ENCODE peak calls at places on chromosomes 12 and 14, in six cellular contexts. C is stimulated activated CD4-positive, alpha-beta T cell treated with anti-CD3 and anti-CD28 coated beads, Interleukin-12 subunit alpha, Interleukin-12 subunit beta, amount 100 ng/mL, for 4 hours; D is lower leg skin; Q is natural killer cell; A is effector CD8-positive, alpha-beta T cell; W is AG20443. V is an unnamed sample.

GRCh38 chr12:11882301-11883019 is 188.3 kb upstream of the BCL2L14 start:
- DNase-seq in C (no peak), D (no peak), Q (no peak), A (no peak), W (no peak), V (no peak)

GRCh38 chr14:98219638-98220037 is 1052.4 kb downstream of the BCL11B start:
- DNase-seq in C (no peak), D (no peak), Q (no peak), A (no peak), W (no peak), V (no peak)

GRCh38 chr12:78229491-78230209 is 399.0 kb downstream of the NAV3 start:
- DNase-seq in C (peak), D (no peak), Q (no peak), A (no peak), W (peak), V (peak)

GRCh38 chr14:33629721-33630287 is 321.1 kb downstream of the EGLN3 start:
- DNase-seq in C (no peak), D (no peak), Q (no peak), A (no peak), W (no peak), V (no peak)

GRCh38 chr12:1369460-1369859 is 224.9 kb downstream of the FBXL14 start:
- DNase-seq in C (no peak), D (no peak), Q (no peak), A (no peak), W (no peak), V (peak)

GRCh38 chr12:50609292-50609874 is 104.6 kb downstream of the DIP2B start:
- DNase-seq in C (no peak), D (no peak), Q (no peak), A (no peak), W (no peak), V (no peak)

GRCh38 chr14:74326369-74327152 is 21.7 kb upstream of the VRTN start:
- DNase-seq in C (no peak), D (no peak), Q (no peak), A (no peak), W (no peak), V (no peak)

GRCh38 chr14:50677527-50678063 is 9.5 kb upstream of the SAV1 start:
- DNase-seq in C (no peak), D (no peak), Q (no peak), A (no peak), W (peak), V (peak)

GRCh38 chr12:81585787-81586186 is 173.4 kb downstream of the PPFIA2 start:
- DNase-seq in C (no peak), D (no peak), Q (no peak), A (no peak), W (no peak), V (no peak)

GRCh38 chr12:7162691-7163114 is 26.8 kb upstream of the PEX5 start:
- DNase-seq in C (peak), D (no peak), Q (no peak), A (no peak), W (peak), V (peak)

GRCh38 chr14:22319526-22320352 is 269.3 kb downstream of the DAD1 start:
- DNase-seq in C (no peak), D (no peak), Q (no peak), A (no peak), W (peak), V (peak)

GRCh38 chr14:64612021-64612380 is 62.2 kb downstream of the PPP1R36 start:
- DNase-seq in C (no peak), D (no peak), Q (no peak), A (no peak), W (peak), V (peak)

GRCh38 chr14:101230161-101230850 is 326.8 kb upstream of the RTL1 start:
- DNase-seq in C (no peak), D (peak), Q (peak), A (no peak), W (no peak), V (no peak)

GRCh38 chr12:127943481-127944210 is 323.3 kb upstream of the TMEM132C start:
- DNase-seq in C (no peak), D (no peak), Q (no peak), A (no peak), W (no peak), V (peak)

GRCh38 chr14:74414793-74415437 is 11.1 kb downstream of the SYNDIG1L start:
- DNase-seq in C (no peak), D (no peak), Q (no peak), A (no peak), W (no peak), V (no peak)

GRCh38 chr12:93003540-93004239 is 74.6 kb upstream of the EEA1 start:
- DNase-seq in C (no peak), D (no peak), Q (no peak), A (no peak), W (no peak), V (peak)

GRCh38 chr14:81981311-81981675 is 447.6 kb upstream of the SEL1L start:
- DNase-seq in C (no peak), D (no peak), Q (no peak), A (no peak), W (no peak), V (no peak)

GRCh38 chr12:47882796-47883546 is 21.8 kb downstream of the VDR start:
- DNase-seq in C (no peak), D (no peak), Q (no peak), A (no peak), W (no peak), V (no peak)

GRCh38 chr12:6167327-6168280 is 32.6 kb upstream of the CD9 start:
- DNase-seq in C (peak), D (no peak), Q (peak), A (no peak), W (peak), V (peak)

GRCh38 chr14:32571551-32571950 is 242.5 kb downstream of the AKAP6 start:
- DNase-seq in C (no peak), D (no peak), Q (no peak), A (no peak), W (no peak), V (no peak)

GRCh38 chr12:75977590-75977951 is 54.0 kb downstream of the PHLDA1 start:
- DNase-seq in C (no peak), D (no peak), Q (no peak), A (no peak), W (no peak), V (no peak)

GRCh38 chr12:114480309-114481199 is 74.6 kb upstream of the TBX5 start:
- DNase-seq in C (no peak), D (no peak), Q (no peak), A (no peak), W (peak), V (peak)

GRCh38 chr12:109154485-109155438 is 38.4 kb downstream of the ACACB start:
- DNase-seq in C (peak), D (peak), Q (peak), A (peak), W (peak), V (peak)

GRCh38 chr12:116236148-116236731 is 41.3 kb downstream of the MED13L start:
- DNase-seq in C (peak), D (no peak), Q (peak), A (peak), W (peak), V (peak)

GRCh38 chr12:132180648-132181546 is 36.6 kb downstream of the NOC4L start:
- DNase-seq in C (no peak), D (no peak), Q (no peak), A (no peak), W (no peak), V (no peak)

GRCh38 chr14:26941521-26941920 is 343.7 kb upstream of the NOVA1 start:
- DNase-seq in C (no peak), D (no peak), Q (no peak), A (no peak), W (no peak), V (no peak)

GRCh38 chr12:58513866-58514265 is 406.4 kb downstream of the LRIG3 start:
- DNase-seq in C (no peak), D (no peak), Q (no peak), A (no peak), W (no peak), V (no peak)

GRCh38 chr12:93896427-93896826 is 219.3 kb downstream of the CRADD start:
- DNase-seq in C (no peak), D (no peak), Q (no peak), A (no peak), W (peak), V (peak)

GRCh38 chr14:73242274-73242960 is 5.1 kb downstream of the PAPLN start:
- DNase-seq in C (no peak), D (no peak), Q (no peak), A (no peak), W (no peak), V (peak)

GRCh38 chr12:107374136-107374535 is 280.8 kb upstream of the CRY1 start:
- DNase-seq in C (no peak), D (no peak), Q (no peak), A (no peak), W (no peak), V (no peak)

GRCh38 chr14:24368562-24369252 is 723 bp downstream of the NFATC4 start:
- DNase-seq in C (no peak), D (peak), Q (peak), A (peak), W (peak), V (peak)

GRCh38 chr14:67942311-67942710 is 122.7 kb downstream of the RAD51B start:
- DNase-seq in C (no peak), D (no peak), Q (no peak), A (no peak), W (no peak), V (no peak)

GRCh38 chr14:74956280-74957072 is 1.1 kb upstream of the PGF start:
- DNase-seq in C (no peak), D (no peak), Q (no peak), A (no peak), W (no peak), V (no peak)

GRCh38 chr12:89621511-89621910 is 87.1 kb downstream of the ATP2B1 start:
- DNase-seq in C (no peak), D (no peak), Q (no peak), A (no peak), W (no peak), V (peak)